ENCODE peak calls at places on chromosomes 13 and 19, in six cellular contexts. H is left lung, W is cardiac muscle cell, E is tibial artery, U is Peyer's patch, Z is fibroblast of lung. Q is an unnamed sample.
A peak's percentile ranks its signal among the peaks of the same experiment; 100 is the strongest.

GRCh38 chr19:5621945-5622464 is 571 bp downstream of the SAFB2 start:
- DNase-seq in W (no peak), H (no peak), Z (no peak), E (peak; percentile 27), U (no peak), Q (no peak)

GRCh38 chr19:53991224-53992113 is at the start of gene CACNG6:
- DNase-seq in W (peak; percentile 60), Z (no peak), H (peak; percentile 65), U (no peak), E (no peak), Q (no peak)

GRCh38 chr13:81990652-81991051 is 1649.7 kb upstream of the SPRY2 start:
- DNase-seq in Z (no peak), W (no peak), U (no peak), E (no peak), H (no peak), Q (no peak)

GRCh38 chr19:54160182-54160811 is 776 bp upstream of the LENG1 start:
- DNase-seq in H (no peak), W (peak; percentile 30), E (no peak), U (no peak), Z (no peak), Q (no peak)

GRCh38 chr19:21677696-21678418 is 89.5 kb downstream of the ZNF100 start:
- DNase-seq in H (peak; percentile 77), W (no peak), E (no peak), Z (no peak), U (no peak), Q (no peak)

GRCh38 chr19:19267305-19267704 is 5.8 kb downstream of the TM6SF2 start:
- DNase-seq in H (no peak), U (no peak), E (no peak), W (no peak), Z (no peak), Q (no peak)

GRCh38 chr19:16293133-16294085 is 31.2 kb upstream of the KLF2 start:
- DNase-seq in H (no peak), E (peak; percentile 87), Z (peak; percentile 98), W (peak; percentile 100), U (no peak), Q (peak; percentile 96)

GRCh38 chr19:38208571-38208970 is 15.5 kb downstream of the DPF1 start:
- DNase-seq in H (no peak), U (no peak), W (no peak), E (no peak), Z (no peak), Q (no peak)

GRCh38 chr13:26458196-26458734 is 99.2 kb upstream of the WASF3 start:
- DNase-seq in E (no peak), H (no peak), U (no peak), Z (no peak), W (no peak), Q (no peak)

GRCh38 chr19:18737337-18737953 is 53.7 kb downstream of the COMP start:
- DNase-seq in U (no peak), E (no peak), H (no peak), W (no peak), Z (no peak), Q (no peak)

GRCh38 chr19:3068071-3068470 is 5.8 kb upstream of the TLE5 start:
- DNase-seq in W (no peak), H (no peak), E (no peak), U (no peak), Z (no peak), Q (no peak)

GRCh38 chr19:42135836-42136235 is 3.6 kb upstream of the POU2F2 start:
- DNase-seq in U (no peak), Z (no peak), W (no peak), E (no peak), H (no peak), Q (no peak)

DNA sequence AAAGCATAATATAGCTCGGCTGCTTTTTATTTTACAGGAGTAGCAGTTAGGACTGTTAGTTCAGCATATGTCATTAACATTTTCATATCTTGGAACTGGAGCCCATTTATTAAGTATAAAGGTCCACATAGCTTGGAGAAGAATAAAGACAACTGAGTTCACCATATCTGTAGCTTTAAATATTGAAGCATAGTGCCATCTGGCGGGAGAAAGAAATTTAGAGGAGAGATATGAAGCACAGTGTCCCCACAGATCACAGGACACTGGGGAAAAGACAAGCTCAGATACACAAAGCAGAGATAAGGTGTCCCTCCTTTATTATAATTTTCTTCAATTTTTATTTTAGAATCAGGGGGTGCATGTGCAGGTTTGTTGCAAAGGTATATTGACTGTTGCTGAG is 104.7 kb upstream of the FREM2 start:
- DNase-seq in H (no peak), U (no peak), W (peak; percentile 51), E (no peak), Z (peak; percentile 44), Q (no peak)
- TF ChIP-seq CTCF in H (peak; percentile 32), U (peak; percentile 33), W (peak; percentile 46), E (no peak), Z (peak; percentile 35), Q (peak; percentile 44)

GRCh38 chr19:13091400-13092161 is 11.1 kb downstream of the LYL1 start:
- DNase-seq in H (peak; percentile 72), U (no peak), E (peak; percentile 85), Z (peak; percentile 86), W (peak; percentile 96), Q (no peak)
- TF ChIP-seq CTCF in H (no peak), U (no peak), E (no peak), Z (no peak), W (peak; percentile 24), Q (no peak)

GRCh38 chr19:50401505-50402450 is 17.0 kb upstream of the SPIB start:
- DNase-seq in E (no peak), H (no peak), Z (no peak), W (no peak), U (no peak), Q (no peak)
- TF ChIP-seq CTCF in E (no peak), H (no peak), Z (no peak), W (no peak), U (no peak), Q (no peak)

GRCh38 chr19:32460476-32460875 is 54.9 kb downstream of the DPY19L3 start:
- DNase-seq in U (no peak), H (no peak), W (no peak), E (no peak), Z (no peak), Q (no peak)

GRCh38 chr19:32465176-32465575 is 59.6 kb downstream of the DPY19L3 start:
- DNase-seq in U (no peak), E (no peak), W (no peak), H (no peak), Z (no peak), Q (no peak)

GRCh38 chr19:32459199-32459865 is 53.8 kb downstream of the DPY19L3 start:
- DNase-seq in W (no peak), H (no peak), E (no peak), U (no peak), Z (no peak), Q (no peak)

GRCh38 chr19:32469796-32470195 is 64.2 kb downstream of the DPY19L3 start:
- DNase-seq in W (no peak), U (no peak), Z (no peak), E (no peak), H (no peak), Q (no peak)

GRCh38 chr19:32464279-32464678 is 58.7 kb downstream of the DPY19L3 start:
- DNase-seq in E (no peak), H (no peak), W (peak; percentile 29), U (no peak), Z (peak; percentile 42), Q (no peak)
- TF ChIP-seq CTCF in E (no peak), H (peak; percentile 23), W (peak; percentile 44), U (peak; percentile 28), Z (peak; percentile 41), Q (peak; percentile 49)

DNA sequence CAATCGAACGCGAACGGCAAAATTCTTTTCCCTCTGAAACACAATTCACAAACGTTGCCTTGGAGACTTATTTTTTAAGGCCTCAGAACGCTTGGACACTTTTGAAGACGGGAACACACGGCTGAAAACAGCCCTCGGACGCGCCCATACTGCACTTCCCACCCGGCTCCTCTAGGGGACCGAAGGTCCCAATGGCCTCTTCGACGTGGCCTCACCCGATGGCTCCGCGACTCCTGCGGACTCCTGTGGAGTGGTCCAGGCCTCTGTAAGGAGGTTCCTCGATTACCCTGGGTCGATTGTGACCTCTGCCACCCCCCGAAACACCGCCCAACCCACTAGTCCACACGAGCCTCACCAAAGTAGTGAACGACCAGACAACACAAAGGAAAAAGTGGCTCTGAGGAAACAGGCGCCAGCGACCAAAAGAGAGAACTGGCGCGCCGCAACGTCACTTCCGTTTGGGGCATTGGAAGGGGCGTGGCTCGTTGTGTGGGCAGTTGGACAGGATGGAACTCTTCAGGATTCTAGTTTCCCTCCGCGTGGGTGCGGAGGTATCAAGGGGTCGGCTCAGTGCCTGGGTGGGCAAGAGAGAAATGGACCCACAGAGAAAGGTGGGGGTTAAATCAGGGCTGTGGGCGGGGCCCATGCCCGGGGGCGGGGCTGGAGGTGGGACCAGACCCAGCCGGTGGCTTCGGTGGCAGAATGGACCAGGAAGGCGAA is at the start of gene ZNF560:
- DNase-seq in E (no peak), W (peak; percentile 41), Z (peak; percentile 68), H (no peak), U (no peak), Q (no peak)
- TF ChIP-seq CTCF in E (no peak), W (peak; percentile 20), Z (peak; percentile 58), H (no peak), U (no peak), Q (peak; percentile 47)

GRCh38 chr19:9972103-9972502 is 35.8 kb upstream of the OLFM2 start:
- DNase-seq in H (no peak), E (no peak), W (no peak), U (no peak), Z (no peak), Q (no peak)
- TF ChIP-seq CTCF in H (no peak), E (no peak), W (no peak), U (no peak), Z (no peak), Q (no peak)

GRCh38 chr19:17724655-17725054 is 5.4 kb downstream of the MAP1S start:
- DNase-seq in H (no peak), W (no peak), E (no peak), Z (no peak), U (no peak), Q (no peak)

GRCh38 chr19:17727843-17728242 is 8.6 kb downstream of the MAP1S start:
- DNase-seq in W (no peak), Z (no peak), E (no peak), H (no peak), U (no peak), Q (no peak)

GRCh38 chr19:17725422-17726078 is 6.3 kb downstream of the MAP1S start:
- DNase-seq in U (no peak), H (no peak), W (no peak), Z (no peak), E (no peak), Q (no peak)

GRCh38 chr19:17726914-17727773 is 7.9 kb downstream of the MAP1S start:
- DNase-seq in H (no peak), Z (no peak), W (no peak), U (no peak), E (no peak), Q (no peak)

GRCh38 chr19:17726136-17726741 is 7.0 kb downstream of the MAP1S start:
- DNase-seq in Z (no peak), U (no peak), W (no peak), E (no peak), H (no peak), Q (no peak)
- TF ChIP-seq CTCF in Z (no peak), U (no peak), W (no peak), E (no peak), H (no peak), Q (no peak)